ENCODE peak calls at places on chromosomes 2 and 18, in four cellular contexts. N, U, V and X are unnamed samples. For H3K4me1, the result is how much of the 10 kb centered on the place peaks cover.

GRCh38 chr2:48715042-48715899 is 40.3 kb downstream of the LHCGR start:
- DNase-seq in V (peak), U (peak), N (no peak), X (peak)

GRCh38 chr2:11398710-11399109 is 54.3 kb upstream of the ROCK2 start:
- DNase-seq in V (peak), N (no peak), U (peak), X (no peak)

GRCh38 chr2:67974564-67975430 is 88.0 kb downstream of the C1D start:
- DNase-seq in V (peak), N (no peak), U (no peak), X (peak)

GRCh38 chr2:204544961-204545860 is at the start of gene PARD3B:
- DNase-seq in U (peak), N (no peak), V (peak), X (peak)

GRCh38 chr2:46051103-46051502 is 246.1 kb upstream of the EPAS1 start:
- DNase-seq in N (no peak), V (no peak), U (no peak), X (no peak)

GRCh38 chr2:53235836-53236582 is 531.6 kb upstream of the CHAC2 start:
- DNase-seq in U (no peak), V (no peak), N (no peak), X (no peak)

GRCh38 chr2:10254373-10255188 is 48.1 kb upstream of the HPCAL1 start:
- DNase-seq in V (peak), N (no peak), U (peak), X (no peak)

GRCh38 chr2:160220545-160221009 is 20.5 kb upstream of the ITGB6 start:
- DNase-seq in U (no peak), V (no peak), N (no peak), X (no peak)

GRCh38 chr18:26307161-26307773 is 81.0 kb downstream of the TAF4B start:
- DNase-seq in V (no peak), N (no peak), U (no peak), X (no peak)

GRCh38 chr2:190338453-190338852 is 4.9 kb upstream of the INPP1 start:
- DNase-seq in V (no peak), U (no peak), N (no peak), X (no peak)

GRCh38 chr2:190339394-190339793 is 4.0 kb upstream of the INPP1 start:
- DNase-seq in N (no peak), V (no peak), U (no peak), X (no peak)

GRCh38 chr2:190343170-190343499 is 254 bp upstream of the INPP1 start:
- DNase-seq in V (no peak), N (no peak), U (no peak), X (no peak)

GRCh38 chr2:190342601-190343000 is 788 bp upstream of the INPP1 start:
- DNase-seq in N (no peak), V (no peak), U (no peak), X (no peak)

DNA sequence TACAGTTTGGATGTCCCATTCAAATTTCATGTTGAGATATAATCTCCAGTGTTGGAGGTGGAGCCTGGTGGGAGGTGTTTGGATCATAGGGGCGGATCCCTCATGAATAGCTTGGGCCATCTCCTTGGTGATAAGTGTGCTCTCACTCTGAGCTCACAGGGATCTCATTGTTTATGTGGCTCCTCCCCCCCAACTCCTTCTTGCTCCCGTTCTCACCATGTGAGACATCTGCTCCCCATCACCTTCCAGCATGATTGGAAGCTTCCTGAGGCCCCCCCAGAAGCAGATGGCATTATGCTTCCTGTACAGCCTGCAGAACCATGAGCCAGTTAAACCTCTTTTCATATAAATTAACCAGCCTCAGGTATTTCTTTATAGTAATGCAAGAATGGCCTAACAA is 3.0 kb upstream of the INPP1 start:
- DNase-seq in U (no peak), V (no peak), N (no peak), X (no peak)
- H3K4me1 ChIP-seq in U (under half), V (under half), N (under half), X (under half)

DNA sequence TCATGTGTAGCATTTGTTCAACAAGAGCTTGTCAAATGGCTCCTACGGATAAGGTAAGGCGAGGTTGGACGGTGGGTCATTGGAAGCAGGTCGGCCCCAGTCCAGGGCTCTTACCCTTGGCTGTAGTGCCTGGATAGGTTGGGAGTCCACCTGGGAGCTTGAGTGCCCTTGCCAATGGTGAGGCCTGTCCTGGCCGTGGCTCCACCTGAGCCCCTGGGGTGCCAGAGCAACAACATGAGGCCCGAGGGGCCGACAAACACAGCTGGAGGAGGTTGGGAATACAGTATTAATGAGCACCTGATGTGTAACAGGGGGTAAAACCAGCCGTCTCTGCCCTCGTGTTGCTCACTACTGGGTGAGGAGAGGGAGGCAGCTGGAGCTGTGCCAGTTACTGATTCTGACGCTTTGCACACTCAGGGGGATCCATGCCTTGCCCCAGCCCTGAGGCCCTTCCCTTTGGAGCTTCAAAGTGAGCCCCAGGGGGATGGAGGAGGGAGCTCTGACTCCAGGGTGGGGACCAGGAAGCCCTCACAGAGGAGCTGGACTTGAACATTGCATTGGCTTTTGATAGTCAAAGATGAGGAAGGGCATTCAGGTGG is 87.2 kb downstream of the RHOB start:
- DNase-seq in V (no peak), N (no peak), U (no peak), X (no peak)
- H3K4me1 ChIP-seq in V (half or more), N (under half), U (under half), X (under half)

DNA sequence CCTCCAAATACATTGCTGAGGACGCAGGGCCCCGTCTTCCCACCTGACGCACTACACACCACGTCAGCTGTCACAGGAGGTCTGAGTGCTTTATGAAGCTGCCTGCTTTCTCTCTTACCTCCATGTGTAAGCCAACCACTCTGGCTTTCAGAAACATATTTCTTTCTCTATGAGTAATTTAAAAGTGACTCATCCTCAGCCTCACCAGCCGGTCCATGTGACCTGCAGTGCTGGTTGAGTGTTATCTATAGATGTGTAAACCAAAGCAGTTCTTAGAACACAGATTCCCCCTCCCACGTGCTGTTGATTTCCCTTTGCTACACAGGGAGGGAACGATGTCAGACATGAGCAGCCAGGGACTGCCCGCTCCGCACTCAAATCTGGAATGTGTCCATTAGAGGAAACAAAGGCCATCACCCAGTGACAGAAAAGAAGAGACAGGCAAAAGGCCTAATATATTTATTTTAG is 157.8 kb downstream of the BCL2 start:
- DNase-seq in U (peak), N (peak), V (peak), X (no peak)
- H3K4me1 ChIP-seq in U (under half), N (half or more), V (under half), X (under half)

DNA sequence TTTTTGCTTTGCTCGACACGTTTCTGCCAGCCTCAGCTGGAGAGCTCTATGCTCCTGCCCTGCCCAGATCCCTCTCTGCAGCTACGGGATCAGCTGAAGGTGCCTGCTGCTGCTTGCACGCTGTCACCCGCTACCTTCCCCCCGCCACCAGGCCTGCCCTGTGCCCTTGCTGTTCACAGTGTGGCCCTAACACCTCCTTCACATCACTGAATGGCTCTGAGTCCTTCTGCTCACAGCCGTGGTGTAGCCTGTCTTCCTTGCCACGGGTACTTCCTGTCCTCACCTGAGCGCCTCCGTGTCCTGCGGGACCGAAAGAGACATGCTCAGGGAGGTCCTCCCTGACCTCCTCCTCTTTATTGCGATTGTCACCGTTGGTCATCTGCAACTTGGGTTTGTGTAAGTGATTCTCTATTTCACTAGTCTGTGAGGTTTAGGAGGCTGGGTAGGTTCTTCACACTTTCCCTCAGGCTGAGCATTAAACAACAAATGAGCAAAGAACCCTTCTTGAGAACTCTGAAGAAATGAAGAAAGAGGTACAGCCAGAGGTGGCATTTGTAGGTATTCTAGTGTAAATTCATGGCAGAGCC is 127.5 kb downstream of the NCK2 start:
- DNase-seq in V (no peak), U (no peak), N (no peak), X (no peak)
- H3K4me1 ChIP-seq in V (half or more), U (under half), N (half or more), X (under half)

DNA sequence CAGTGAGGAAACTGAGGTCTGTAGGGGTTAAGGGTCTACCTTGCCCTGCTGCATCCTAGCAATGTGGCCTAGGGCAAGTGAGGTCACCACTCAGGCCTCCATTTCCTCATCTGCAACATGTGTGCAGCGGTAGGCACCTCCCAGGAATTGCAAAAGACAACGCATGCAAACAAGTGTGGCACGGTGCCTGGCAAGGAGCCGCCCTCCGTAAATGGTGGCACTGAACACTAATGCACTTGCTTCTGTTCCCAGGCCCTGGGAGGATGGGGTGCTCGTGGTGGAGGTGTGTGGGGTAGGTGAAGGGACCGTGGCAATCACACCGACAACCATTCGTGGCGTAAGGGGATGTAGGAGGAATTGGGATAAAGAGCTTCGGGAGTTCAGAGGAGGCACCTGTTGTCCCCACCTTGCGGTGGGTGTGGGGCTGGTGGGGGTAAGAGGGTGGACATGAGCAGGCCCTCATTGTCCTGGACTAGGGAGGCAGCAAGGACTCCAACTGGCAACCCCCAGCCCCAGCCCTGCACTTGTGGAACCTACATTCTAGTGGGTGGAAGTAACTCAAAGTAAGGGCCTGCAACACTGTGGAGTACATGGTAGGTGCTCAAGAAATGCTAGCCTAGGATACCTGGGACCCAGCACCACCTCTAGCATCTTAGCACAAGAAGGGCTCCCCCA is 26.0 kb downstream of the ATOH8 start:
- DNase-seq in U (no peak), V (no peak), N (no peak), X (no peak)
- H3K4me1 ChIP-seq in U (under half), V (half or more), N (under half), X (half or more)

GRCh38 chr2:71069376-71069775 is 928 bp downstream of the NAGK start:
- DNase-seq in N (no peak), U (no peak), V (no peak), X (no peak)

GRCh38 chr2:71072492-71072891 is 4.0 kb downstream of the NAGK start:
- DNase-seq in V (no peak), U (peak), N (no peak), X (peak)

GRCh38 chr2:71070294-71071025 is 2.0 kb downstream of the NAGK start:
- DNase-seq in U (peak), V (no peak), N (no peak), X (no peak)

GRCh38 chr2:71073475-71073874 is 5.0 kb downstream of the NAGK start:
- DNase-seq in N (no peak), U (no peak), V (no peak), X (no peak)

GRCh38 chr2:71071681-71072398 is 3.4 kb downstream of the NAGK start:
- DNase-seq in V (peak), U (peak), N (peak), X (peak)
- H3K4me1 ChIP-seq in V (half or more), U (under half), N (under half), X (under half)

GRCh38 chr2:64581777-64582539 is 57.8 kb downstream of the AFTPH start:
- DNase-seq in U (no peak), N (no peak), V (no peak), X (no peak)

GRCh38 chr2:64591188-64591587 is 62.5 kb downstream of the SERTAD2 start:
- DNase-seq in U (no peak), N (no peak), V (no peak), X (no peak)

GRCh38 chr2:64586054-64586453 is 61.9 kb downstream of the AFTPH start:
- DNase-seq in V (no peak), N (no peak), U (no peak), X (no peak)

GRCh38 chr2:64582774-64583340 is 58.7 kb downstream of the AFTPH start:
- DNase-seq in V (no peak), U (no peak), N (no peak), X (no peak)

GRCh38 chr2:64586883-64587481 is 62.9 kb downstream of the AFTPH start:
- DNase-seq in N (no peak), V (no peak), U (no peak), X (no peak)
- H3K4me1 ChIP-seq in N (under half), V (under half), U (under half), X (under half)

GRCh38 chr2:238135601-238136150 is 2.8 kb upstream of the KLHL30 start:
- DNase-seq in V (no peak), N (no peak), U (peak), X (no peak)
- H3K4me1 ChIP-seq in V (under half), N (under half), U (under half), X (under half)